ENCODE peak calls at places on chromosomes 5 and 9, in five cellular contexts. K, Z, M, A and T are unnamed samples.

GRCh38 chr5:74471875-74472274 is 168.7 kb downstream of the ENC1 start:
- DNase-seq in K (no peak), A (no peak), Z (no peak), M (no peak), T (no peak)

GRCh38 chr5:125061726-125062125 is 315.3 kb upstream of the ZNF608 start:
- DNase-seq in A (no peak), M (no peak), K (no peak), Z (no peak), T (no peak)

GRCh38 chr5:177085985-177086917 is at the start of gene FGFR4:
- DNase-seq in A (peak; percentile 98), Z (peak; percentile 28), K (peak; percentile 98), M (peak; percentile 48), T (peak; percentile 63)

GRCh38 chr5:180201051-180201987 is 7.7 kb downstream of the RASGEF1C start:
- DNase-seq in Z (no peak), M (no peak), K (peak; percentile 90), A (peak; percentile 85), T (no peak)

GRCh38 chr5:115838885-115839518 is 2.4 kb downstream of the ATG12 start:
- DNase-seq in A (peak; percentile 38), M (peak; percentile 11), K (peak; percentile 57), Z (no peak), T (no peak)

GRCh38 chr5:1390861-1391600 is 46.1 kb upstream of the CLPTM1L start:
- DNase-seq in M (no peak), Z (no peak), A (no peak), K (no peak), T (no peak)

GRCh38 chr5:17203329-17204132 is 13.9 kb upstream of the BASP1 start:
- DNase-seq in M (no peak), A (peak; percentile 66), Z (peak; percentile 40), K (peak; percentile 71), T (no peak)

GRCh38 chr9:38437193-38437823 is 13.1 kb upstream of the IGFBPL1 start:
- DNase-seq in A (no peak), K (no peak), M (no peak), Z (no peak), T (no peak)

GRCh38 chr5:22787398-22787797 is 65.7 kb downstream of the CDH12 start:
- DNase-seq in Z (no peak), M (no peak), A (no peak), K (no peak), T (no peak)

GRCh38 chr9:133991964-133992779 is at the start of gene VAV2:
- DNase-seq in A (peak; percentile 62), K (peak; percentile 83), Z (peak; percentile 27), M (peak; percentile 24), T (peak; percentile 46)

GRCh38 chr9:114156311-114156657 is 947 bp downstream of the COL27A1 start:
- DNase-seq in A (no peak), K (no peak), Z (no peak), M (peak; percentile 12), T (peak; percentile 26)

GRCh38 chr9:74887041-74887980 is at the start of gene TRPM6:
- DNase-seq in A (peak; percentile 61), M (peak; percentile 5), Z (peak; percentile 68), K (peak; percentile 91), T (peak; percentile 30)

GRCh38 chr9:91659529-91660294 is 236.1 kb upstream of the NFIL3 start:
- DNase-seq in A (peak; percentile 67), K (peak; percentile 76), M (no peak), Z (peak; percentile 10), T (no peak)

GRCh38 chr9:135857843-135858242 is 49.5 kb downstream of the CAMSAP1 start:
- DNase-seq in K (no peak), M (no peak), Z (no peak), A (no peak), T (no peak)

GRCh38 chr5:66324357-66324756 is 180.3 kb downstream of the SREK1 start:
- DNase-seq in K (no peak), M (no peak), Z (peak; percentile 59), A (peak; percentile 20), T (no peak)

GRCh38 chr5:61734966-61735365 is 402.9 kb downstream of the ZSWIM6 start:
- DNase-seq in K (no peak), A (no peak), Z (no peak), M (no peak), T (no peak)

GRCh38 chr5:168152660-168153059 is 138.8 kb upstream of the WWC1 start:
- DNase-seq in K (peak; percentile 35), M (no peak), Z (no peak), A (no peak), T (no peak)

GRCh38 chr9:99905833-99906402 is 536 bp upstream of the STX17 start:
- DNase-seq in M (no peak), A (no peak), Z (no peak), K (no peak), T (no peak)

GRCh38 chr5:78519198-78519941 is 129.2 kb downstream of the LHFPL2 start:
- DNase-seq in K (no peak), A (no peak), M (no peak), Z (no peak), T (no peak)

GRCh38 chr5:14415516-14416074 is 166.0 kb upstream of the OTULINL start:
- DNase-seq in K (no peak), A (no peak), M (no peak), Z (no peak), T (peak; percentile 17)

GRCh38 chr5:96256795-96257470 is 176.1 kb downstream of the PCSK1 start:
- DNase-seq in A (no peak), M (no peak), Z (no peak), K (no peak), T (no peak)

GRCh38 chr5:129094087-129094923 is at the start of gene ISOC1:
- DNase-seq in M (peak; percentile 92), A (peak; percentile 92), K (peak; percentile 96), Z (peak; percentile 63), T (peak; percentile 94)

GRCh38 chr9:18786196-18786595 is 246.8 kb downstream of the SAXO1 start:
- DNase-seq in M (no peak), K (no peak), A (no peak), Z (no peak), T (no peak)

GRCh38 chr5:93158841-93159240 is 422.2 kb downstream of the NR2F1-AS1 start:
- DNase-seq in M (no peak), A (no peak), K (no peak), Z (no peak), T (no peak)

GRCh38 chr9:112472996-112473395 is 13.6 kb upstream of the KIAA1958 start:
- DNase-seq in Z (no peak), K (no peak), A (no peak), M (no peak), T (no peak)

GRCh38 chr5:135450328-135450727 is 1.8 kb downstream of the TIFAB start:
- DNase-seq in M (no peak), Z (no peak), K (peak; percentile 34), A (no peak), T (no peak)

GRCh38 chr5:40960027-40960426 is 50.7 kb downstream of the C7 start:
- DNase-seq in K (no peak), A (no peak), M (no peak), Z (no peak), T (no peak)

GRCh38 chr9:2657427-2657826 is 35.8 kb downstream of the VLDLR start:
- DNase-seq in A (no peak), Z (no peak), K (no peak), M (no peak), T (peak; percentile 2)

GRCh38 chr5:5616247-5616895 is 193.9 kb downstream of the ICE1 start:
- DNase-seq in M (no peak), K (no peak), Z (no peak), A (no peak), T (no peak)

GRCh38 chr5:82793808-82794419 is 283.3 kb downstream of the TMEM167A start:
- DNase-seq in Z (no peak), K (peak; percentile 83), A (peak; percentile 55), M (peak; percentile 50), T (peak; percentile 13)